ENCODE peak calls at places on chromosomes 7 and 10, in ten cellular contexts. T is OCI-LY7; E is heart right ventricle; K is lower leg skin; Q is neural progenitor cell; X is CD8-positive, alpha-beta memory T cell; B is AG04450; N is astrocyte of the spinal cord; J is HL-60; D is PC-9. O is an unnamed sample.

GRCh38 chr10:3848768-3849643 is 64.0 kb upstream of the KLF6 start:
- DNase-seq in T (no peak), E (no peak), K (no peak), Q (no peak), X (no peak), B (no peak), N (peak), J (no peak), D (no peak), O (peak)

GRCh38 chr7:66928388-66928787 is 7.4 kb downstream of the TMEM248 start:
- DNase-seq in T (no peak), E (peak), K (no peak), Q (no peak), X (no peak), B (no peak), N (no peak), J (no peak), D (no peak), O (no peak)

GRCh38 chr10:27440478-27440877 is 63.6 kb upstream of the RAB18 start:
- DNase-seq in T (no peak), E (no peak), K (no peak), Q (no peak), X (no peak), B (no peak), N (no peak), J (no peak), D (no peak), O (no peak)

GRCh38 chr7:51263631-51264484 is 52.8 kb downstream of the COBL start:
- DNase-seq in T (no peak), E (no peak), K (no peak), Q (no peak), X (no peak), B (no peak), N (no peak), J (no peak), D (peak), O (peak)

GRCh38 chr7:125892434-125892833 is 962.8 kb upstream of the POT1 start:
- DNase-seq in T (no peak), E (no peak), K (no peak), Q (no peak), X (no peak), B (no peak), N (no peak), J (no peak), D (no peak), O (no peak)

GRCh38 chr7:46533946-46534345 is 612.9 kb upstream of the IGFBP3 start:
- DNase-seq in T (no peak), E (no peak), K (no peak), Q (no peak), X (no peak), B (no peak), N (no peak), J (no peak), D (no peak), O (no peak)

GRCh38 chr10:46539596-46540411 is 16.7 kb downstream of the GPRIN2 start:
- DNase-seq in T (no peak), E (no peak), K (no peak), Q (no peak), X (peak), B (peak), N (peak), J (no peak), D (peak), O (no peak)

GRCh38 chr7:66409493-66409892 is 204.4 kb downstream of the TPST1 start:
- DNase-seq in T (no peak), E (no peak), K (no peak), Q (no peak), X (no peak), B (no peak), N (no peak), J (no peak), D (peak), O (peak)

GRCh38 chr7:44194069-44194468 is 4.8 kb upstream of the GCK start:
- DNase-seq in T (no peak), E (no peak), K (no peak), Q (no peak), X (no peak), B (no peak), N (no peak), J (peak), D (no peak), O (peak)

GRCh38 chr7:81478664-81479063 is 291.2 kb downstream of the HGF start:
- DNase-seq in T (no peak), E (no peak), K (no peak), Q (no peak), X (no peak), B (no peak), N (no peak), J (no peak), D (no peak), O (peak)

GRCh38 chr10:24665001-24665400 is 58.7 kb downstream of the ARHGAP21 start:
- DNase-seq in T (no peak), E (no peak), K (no peak), Q (no peak), X (no peak), B (no peak), N (no peak), J (no peak), D (no peak), O (no peak)

GRCh38 chr10:117222552-117223412 is 18.1 kb upstream of the SLC18A2 start:
- DNase-seq in T (no peak), E (no peak), K (no peak), Q (peak), X (no peak), B (no peak), N (no peak), J (no peak), D (no peak), O (no peak)

GRCh38 chr10:69332278-69333010 is 54.1 kb downstream of the HK1 start:
- DNase-seq in T (no peak), E (no peak), K (no peak), Q (no peak), X (no peak), B (no peak), N (no peak), J (no peak), D (peak), O (peak)

GRCh38 chr10:62543566-62543965 is 169.4 kb downstream of the ZNF365 start:
- DNase-seq in T (no peak), E (no peak), K (no peak), Q (no peak), X (no peak), B (no peak), N (no peak), J (no peak), D (no peak), O (no peak)

GRCh38 chr7:128904381-128905197 is 5.9 kb downstream of the KCP start:
- DNase-seq in T (peak), E (no peak), K (no peak), Q (peak), X (peak), B (no peak), N (peak), J (no peak), D (no peak), O (peak)

GRCh38 chr10:114034943-114035645 is 8.6 kb upstream of the ADRB1 start:
- DNase-seq in T (no peak), E (no peak), K (no peak), Q (no peak), X (no peak), B (no peak), N (no peak), J (no peak), D (no peak), O (no peak)

GRCh38 chr7:88169717-88170320 is 50.0 kb downstream of the SRI start:
- DNase-seq in T (peak), E (no peak), K (no peak), Q (peak), X (no peak), B (no peak), N (peak), J (no peak), D (no peak), O (peak)

GRCh38 chr7:147861058-147861716 is 729.4 kb upstream of the C7orf33 start:
- DNase-seq in T (no peak), E (no peak), K (no peak), Q (no peak), X (no peak), B (no peak), N (no peak), J (no peak), D (no peak), O (no peak)

GRCh38 chr10:126437661-126438406 is 49.6 kb upstream of the ADAM12 start:
- DNase-seq in T (no peak), E (no peak), K (no peak), Q (no peak), X (no peak), B (no peak), N (no peak), J (no peak), D (no peak), O (no peak)

GRCh38 chr7:3301831-3302618 is 973 bp downstream of the SDK1 start:
- DNase-seq in T (no peak), E (peak), K (no peak), Q (peak), X (no peak), B (no peak), N (peak), J (no peak), D (no peak), O (no peak)

GRCh38 chr7:44131173-44132009 is 8.0 kb upstream of the POLD2 start:
- DNase-seq in T (peak), E (no peak), K (no peak), Q (peak), X (no peak), B (no peak), N (no peak), J (no peak), D (peak), O (peak)

GRCh38 chr7:81138850-81139249 is 220.0 kb upstream of the SEMA3C start:
- DNase-seq in T (no peak), E (no peak), K (no peak), Q (no peak), X (no peak), B (no peak), N (no peak), J (no peak), D (no peak), O (no peak)

GRCh38 chr10:94361161-94361794 is 1.5 kb downstream of the NOC3L start:
- DNase-seq in T (no peak), E (no peak), K (no peak), Q (no peak), X (peak), B (no peak), N (no peak), J (no peak), D (no peak), O (peak)
- H3K4me3 ChIP-seq in T (peak), E (peak), K (no peak), Q (peak), X (peak), B (peak), N (peak), J (peak), D (peak), O (no peak)

GRCh38 chr10:129094233-129094632 is 372.8 kb upstream of the MGMT start:
- DNase-seq in T (no peak), E (no peak), K (no peak), Q (no peak), X (no peak), B (no peak), N (no peak), J (no peak), D (no peak), O (no peak)

GRCh38 chr10:129097776-129098175 is 369.3 kb upstream of the MGMT start:
- DNase-seq in T (no peak), E (no peak), K (no peak), Q (no peak), X (no peak), B (no peak), N (no peak), J (no peak), D (no peak), O (no peak)

GRCh38 chr10:129094813-129095212 is 372.2 kb upstream of the MGMT start:
- DNase-seq in T (no peak), E (no peak), K (no peak), Q (no peak), X (no peak), B (no peak), N (no peak), J (no peak), D (no peak), O (no peak)

GRCh38 chr10:129096340-129096984 is 370.6 kb upstream of the MGMT start:
- DNase-seq in T (no peak), E (no peak), K (peak), Q (no peak), X (no peak), B (peak), N (peak), J (no peak), D (no peak), O (peak)

GRCh38 chr10:129095980-129096339 is 371.1 kb upstream of the MGMT start:
- DNase-seq in T (no peak), E (no peak), K (no peak), Q (no peak), X (no peak), B (no peak), N (no peak), J (no peak), D (no peak), O (no peak)
- H3K4me3 ChIP-seq in T (no peak), E (no peak), K (no peak), Q (no peak), X (no peak), B (no peak), N (no peak), J (no peak), D (no peak), O (no peak)

DNA sequence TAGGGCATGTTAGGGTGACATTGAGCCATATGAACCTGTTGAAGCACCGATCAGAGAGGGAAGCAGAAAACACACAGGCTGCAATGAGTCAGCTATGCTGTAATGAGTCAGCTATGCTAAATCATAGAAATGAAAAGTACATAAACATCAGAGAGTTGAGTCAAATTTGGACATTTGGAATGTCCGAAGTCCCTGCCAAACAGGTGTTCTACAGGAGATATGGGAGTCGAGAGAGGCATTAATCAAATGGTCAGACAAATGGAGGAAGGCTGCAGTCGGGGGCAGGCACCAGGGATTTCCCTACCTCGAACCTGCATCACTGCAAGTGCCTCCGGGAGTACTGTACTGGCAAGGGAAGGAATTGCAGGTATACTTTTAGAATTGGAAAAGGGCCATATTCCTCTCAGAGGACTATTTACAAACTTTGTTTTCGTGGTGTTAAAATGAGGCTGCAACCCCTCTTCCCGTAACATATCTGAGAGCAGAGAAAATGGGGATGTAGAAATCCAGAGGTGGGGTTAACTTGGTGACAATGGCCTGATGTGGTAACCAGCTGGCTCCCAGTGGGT is 8.8 kb upstream of the ZC3HAV1 start:
- DNase-seq in T (no peak), E (no peak), K (no peak), Q (no peak), X (no peak), B (no peak), N (peak), J (peak), D (peak), O (peak)
- H3K4me3 ChIP-seq in T (no peak), E (no peak), K (no peak), Q (no peak), X (peak), B (no peak), N (no peak), J (peak), D (peak), O (no peak)

GRCh38 chr10:71708301-71708703 is 11.3 kb downstream of the C10orf105 start:
- DNase-seq in T (peak), E (peak), K (no peak), Q (peak), X (peak), B (no peak), N (no peak), J (no peak), D (no peak), O (no peak)

GRCh38 chr10:71708897-71709882 is 10.4 kb downstream of the C10orf105 start:
- DNase-seq in T (no peak), E (no peak), K (no peak), Q (no peak), X (no peak), B (no peak), N (no peak), J (no peak), D (no peak), O (no peak)

GRCh38 chr10:71706216-71707121 is 13.1 kb downstream of the C10orf105 start:
- DNase-seq in T (no peak), E (no peak), K (no peak), Q (no peak), X (no peak), B (no peak), N (no peak), J (no peak), D (no peak), O (no peak)

GRCh38 chr10:71705582-71705981 is 14.0 kb downstream of the C10orf105 start:
- DNase-seq in T (no peak), E (no peak), K (no peak), Q (no peak), X (no peak), B (no peak), N (no peak), J (no peak), D (no peak), O (peak)

DNA sequence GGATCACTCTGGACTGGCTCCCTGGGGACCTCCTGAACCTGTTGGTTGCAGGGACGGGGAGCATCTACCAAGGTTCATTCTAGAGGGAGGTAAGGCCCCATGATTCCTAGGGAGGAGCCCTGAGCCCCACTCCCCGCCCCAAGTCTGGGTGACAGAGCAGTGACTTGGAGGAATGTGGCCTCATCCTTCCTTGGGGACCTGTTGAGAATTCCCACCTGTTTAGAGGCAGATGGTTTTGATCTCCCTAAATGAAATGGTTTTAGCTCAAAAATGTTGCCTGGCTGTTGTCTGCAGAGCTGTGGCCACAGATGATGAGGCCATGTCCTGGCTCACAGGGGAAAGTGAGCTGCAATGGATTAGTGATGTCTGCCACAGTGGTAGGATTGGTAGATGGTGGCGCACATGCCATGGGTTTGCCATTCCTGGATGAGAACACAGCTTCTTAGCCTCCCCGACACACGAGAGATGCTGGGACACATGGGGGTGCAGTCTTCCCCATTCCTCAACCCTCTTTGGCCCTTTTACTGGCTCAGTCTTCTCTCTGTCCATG is 12.3 kb downstream of the C10orf105 start:
- DNase-seq in T (no peak), E (no peak), K (no peak), Q (no peak), X (no peak), B (no peak), N (no peak), J (no peak), D (no peak), O (no peak)
- H3K4me3 ChIP-seq in T (no peak), E (no peak), K (no peak), Q (no peak), X (no peak), B (no peak), N (no peak), J (no peak), D (no peak), O (no peak)

GRCh38 chr10:22346087-22346661 is 878 bp downstream of the SPAG6 start:
- DNase-seq in T (no peak), E (no peak), K (no peak), Q (peak), X (no peak), B (no peak), N (no peak), J (no peak), D (no peak), O (no peak)

GRCh38 chr10:22351131-22351703 is 5.9 kb downstream of the SPAG6 start:
- DNase-seq in T (no peak), E (no peak), K (no peak), Q (no peak), X (no peak), B (no peak), N (no peak), J (no peak), D (no peak), O (no peak)

GRCh38 chr10:22344781-22345300 is 455 bp upstream of the SPAG6 start:
- DNase-seq in T (no peak), E (no peak), K (no peak), Q (no peak), X (no peak), B (no peak), N (no peak), J (no peak), D (no peak), O (no peak)

GRCh38 chr10:22345301-22346086 is at the start of gene SPAG6:
- DNase-seq in T (no peak), E (peak), K (no peak), Q (peak), X (peak), B (no peak), N (no peak), J (no peak), D (no peak), O (no peak)

DNA sequence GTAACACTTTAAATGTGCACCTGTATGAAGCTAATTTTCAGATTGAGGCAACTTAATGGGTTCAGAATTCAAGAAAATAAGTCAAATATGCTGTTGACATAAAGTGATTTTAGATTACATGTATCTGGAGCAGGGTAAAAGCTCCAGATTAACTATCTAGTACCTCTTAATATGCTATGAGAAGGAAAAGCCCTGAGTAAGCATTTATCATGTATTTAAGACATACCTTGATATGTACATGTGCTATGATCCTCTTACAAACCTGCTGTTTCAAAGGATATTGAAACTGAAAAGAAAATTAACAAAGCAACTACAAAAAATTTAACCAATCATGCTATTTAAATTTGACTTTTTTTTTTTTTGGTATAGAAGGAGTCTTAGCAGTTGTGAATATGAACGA is 4.5 kb downstream of the SPAG6 start:
- DNase-seq in T (no peak), E (no peak), K (no peak), Q (no peak), X (no peak), B (no peak), N (no peak), J (no peak), D (no peak), O (no peak)
- H3K4me3 ChIP-seq in T (no peak), E (no peak), K (no peak), Q (no peak), X (no peak), B (no peak), N (no peak), J (no peak), D (no peak), O (no peak)